ENCODE peak calls at places on chromosome 9, in four cellular contexts. R, J, D and M are unnamed samples.

GRCh38 chr9:92094655-92095054 is 20.6 kb downstream of the SPTLC1 start:
- DNase-seq in R (peak; percentile 5), J (no peak), D (no peak), M (no peak)

GRCh38 chr9:127825319-127826051 is 22.8 kb downstream of the FPGS start:
- DNase-seq in R (peak; percentile 56), J (no peak), D (no peak), M (no peak)

GRCh38 chr9:95008151-95008771 is 281.8 kb downstream of the AOPEP start:
- DNase-seq in R (peak; percentile 86), J (no peak), D (no peak), M (no peak)

GRCh38 chr9:120941046-120941770 is 14.6 kb upstream of the TRAF1 start:
- DNase-seq in R (no peak), J (no peak), D (no peak), M (peak; percentile 61)

GRCh38 chr9:35322075-35322885 is 160.5 kb downstream of the UNC13B start:
- DNase-seq in R (no peak), J (no peak), D (no peak), M (no peak)

GRCh38 chr9:79489241-79490000 is 82.3 kb upstream of the TLE4 start:
- DNase-seq in R (peak; percentile 62), J (no peak), D (no peak), M (peak; percentile 36)

GRCh38 chr9:112380102-112380581 is at the start of gene HSDL2:
- DNase-seq in R (no peak), J (no peak), D (no peak), M (peak; percentile 35)

GRCh38 chr9:134502261-134503211 is 139.1 kb upstream of the COL5A1 start:
- DNase-seq in R (peak; percentile 43), J (no peak), D (peak; percentile 83), M (peak; percentile 99)

GRCh38 chr9:97563458-97564135 is 62.1 kb downstream of the TMOD1 start:
- DNase-seq in R (no peak), J (no peak), D (peak; percentile 54), M (no peak)

GRCh38 chr9:120965344-120966004 is 38.9 kb upstream of the TRAF1 start:
- DNase-seq in R (no peak), J (no peak), D (peak; percentile 74), M (no peak)

GRCh38 chr9:116422119-116422979 is 264.8 kb upstream of the TRIM32 start:
- DNase-seq in R (no peak), J (no peak), D (no peak), M (no peak)
- TF ChIP-seq CTCF in R (no peak), J (no peak), D (no peak), M (no peak)

DNA sequence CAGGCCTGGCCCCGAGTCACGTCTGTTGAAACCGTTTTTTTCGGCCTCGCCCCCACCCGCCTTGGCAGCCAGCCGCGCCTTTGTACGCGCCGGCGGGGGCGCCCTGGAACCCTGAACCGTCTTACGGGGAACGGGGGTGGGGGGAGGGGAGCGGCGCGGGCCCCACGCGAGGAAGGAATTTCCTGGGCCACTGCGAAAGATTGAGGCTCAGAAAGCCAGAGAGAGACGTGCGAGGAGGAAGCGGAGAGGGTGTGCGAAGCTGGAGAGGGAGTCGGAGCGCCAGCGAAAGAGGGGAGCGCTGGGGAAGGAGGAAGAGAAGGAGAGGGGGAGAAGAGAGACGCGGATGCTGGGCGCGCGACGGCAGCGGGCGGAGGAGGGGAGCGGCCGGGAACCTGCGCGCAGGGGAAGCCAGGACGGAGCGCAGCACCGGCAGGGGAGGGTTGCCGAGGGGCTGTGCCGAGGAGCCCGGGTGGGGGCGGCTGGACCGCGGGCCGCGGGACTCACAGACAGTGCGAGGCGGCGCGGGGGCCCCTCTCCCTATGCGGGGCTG is 4.6 kb upstream of the PRDM12 start:
- DNase-seq in R (no peak), J (no peak), D (no peak), M (no peak)
- H3K4me3 ChIP-seq in R (no peak overlapping the region), J (no peak overlapping the region), D (no peak overlapping the region), M (no peak overlapping the region)

DNA sequence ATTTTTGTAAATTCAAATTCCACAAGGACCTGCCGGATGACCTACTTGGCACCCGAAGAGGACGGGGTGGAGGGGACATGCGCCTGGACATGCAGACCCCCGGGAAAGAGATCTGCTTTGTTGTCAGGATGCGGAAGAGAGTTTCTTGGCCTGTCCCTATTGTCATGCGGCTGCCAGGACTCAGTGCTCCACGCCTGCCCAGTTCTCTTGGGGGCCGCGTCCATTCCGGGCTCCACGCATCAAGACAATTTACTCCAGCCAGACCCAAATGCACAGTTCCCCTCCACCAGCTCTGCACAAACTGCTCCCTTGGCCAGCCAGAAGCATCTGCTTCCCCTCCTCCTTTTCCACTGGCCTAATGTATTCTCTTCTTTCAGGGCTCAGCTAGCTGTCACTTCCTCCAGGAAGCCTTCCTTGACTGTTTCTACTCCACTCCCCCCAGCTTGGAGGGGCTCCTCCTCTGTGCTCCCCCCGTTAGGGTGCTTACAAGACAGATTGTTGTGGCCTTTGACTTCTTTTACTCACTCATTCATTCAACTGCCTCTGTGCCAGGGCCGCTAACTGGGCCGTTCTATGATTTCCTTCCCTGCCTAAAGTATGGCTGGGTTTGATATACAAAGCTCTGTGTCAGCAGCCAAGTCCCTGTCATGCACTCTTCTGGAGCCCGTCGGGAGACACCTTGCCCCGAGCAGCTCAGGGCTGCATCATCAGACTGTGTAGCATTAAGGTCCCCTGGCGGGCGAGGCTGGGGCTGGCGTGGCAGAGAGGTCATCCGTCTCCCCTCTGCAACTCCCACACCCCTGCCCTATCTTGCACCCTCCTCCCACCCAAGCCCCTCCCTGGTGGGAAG is 6.6 kb downstream of the FIBCD1 start:
- DNase-seq in R (no peak), J (no peak), D (no peak), M (no peak)
- TF ChIP-seq CTCF in R (peak; percentile 38), J (no peak), D (peak; percentile 55), M (no peak)

DNA sequence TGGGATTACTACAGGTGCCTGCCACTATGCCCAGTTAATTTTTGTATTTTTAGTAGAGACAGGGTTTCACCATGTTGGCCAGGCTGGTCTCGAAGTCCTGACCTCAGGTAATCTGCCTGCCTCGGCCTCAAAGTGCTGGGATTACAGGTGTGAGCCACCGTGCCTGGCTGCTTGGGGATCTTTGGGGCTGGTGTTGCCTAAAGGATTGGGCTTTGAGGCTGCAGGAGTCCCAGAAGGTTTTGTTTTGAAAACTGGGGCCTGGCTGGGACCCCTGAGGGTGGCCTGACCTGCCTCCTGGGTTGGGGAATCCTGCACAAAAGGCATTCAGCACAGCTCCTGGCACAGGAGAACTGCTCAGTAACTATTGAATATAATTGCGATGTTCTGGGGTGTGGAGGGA is 25.1 kb upstream of the SHB start:
- DNase-seq in R (no peak), J (no peak), D (peak; percentile 52), M (no peak)
- H3K4me3 ChIP-seq in R (no peak overlapping the region), J (no peak overlapping the region), D (no peak overlapping the region), M (no peak overlapping the region)

GRCh38 chr9:119483153-119483552 is 113.9 kb upstream of the BRINP1 start:
- DNase-seq in R (no peak), J (no peak), D (no peak), M (no peak)

GRCh38 chr9:119487118-119487827 is 118.0 kb upstream of the BRINP1 start:
- DNase-seq in R (no peak), J (no peak), D (no peak), M (no peak)
- TF ChIP-seq CTCF in R (no peak), J (no peak), D (no peak), M (no peak)

GRCh38 chr9:21556581-21557427 is 74.7 kb upstream of the IFNE start:
- DNase-seq in R (no peak), J (no peak), D (no peak), M (no peak)

GRCh38 chr9:21557428-21557768 is 75.3 kb upstream of the IFNE start:
- DNase-seq in R (no peak), J (no peak), D (no peak), M (no peak)

GRCh38 chr9:21559402-21560280 is 77.5 kb upstream of the IFNE start:
- DNase-seq in R (no peak), J (peak; percentile 33), D (no peak), M (peak; percentile 69)

GRCh38 chr9:21558627-21559401 is 76.7 kb upstream of the IFNE start:
- DNase-seq in R (no peak), J (no peak), D (no peak), M (no peak)

GRCh38 chr9:21558079-21558478 is 76.0 kb upstream of the IFNE start:
- DNase-seq in R (no peak), J (no peak), D (no peak), M (no peak)
- H3K4me3 ChIP-seq in R (no peak overlapping the region), J (no peak overlapping the region), D (no peak overlapping the region), M (peak overlapping the region; percentile 76)

DNA sequence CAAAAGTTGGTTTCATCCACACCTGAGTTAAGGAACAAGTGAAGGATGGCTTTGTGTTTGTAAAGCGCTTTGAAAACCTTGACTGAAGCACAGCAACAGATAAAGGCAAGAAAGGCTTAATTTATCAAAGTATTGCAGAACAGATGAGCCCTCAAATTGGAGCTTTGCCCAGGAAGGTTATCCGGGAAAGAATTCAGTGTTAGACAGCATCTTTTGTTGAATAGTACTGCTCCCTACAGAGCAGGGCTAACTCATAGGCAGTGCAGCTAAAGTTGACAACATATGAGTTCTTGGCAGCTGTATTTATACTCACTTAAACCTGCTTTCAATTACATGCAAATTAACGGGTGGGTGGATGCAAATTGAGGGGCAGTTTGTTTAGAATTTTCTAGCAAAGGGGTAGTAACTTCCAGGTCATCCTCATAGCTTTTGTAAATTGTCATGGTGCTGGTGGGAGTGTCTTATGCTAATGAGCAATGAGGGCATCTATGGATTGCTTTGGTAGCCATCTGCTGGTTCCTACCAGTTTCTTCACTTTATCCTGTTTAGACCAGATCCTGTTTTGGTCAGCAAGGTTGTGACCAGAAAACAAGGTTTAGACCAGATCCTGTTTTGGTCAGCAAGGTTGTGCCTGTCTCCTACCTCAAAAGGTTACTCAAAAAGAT is 105.8 kb downstream of the GDA start:
- DNase-seq in R (no peak), J (no peak), D (no peak), M (no peak)
- TF ChIP-seq CTCF in R (no peak), J (no peak), D (no peak), M (no peak)